ENCODE peak calls at places on chromosomes 16 and 17, in five cellular contexts. T is fibroblast of villous mesenchyme, R is PC-9, X is bronchial epithelial cell, J is cardiac fibroblast. G is an unnamed sample.

GRCh38 chr17:12865769-12866168 is 76.5 kb downstream of the ARHGAP44 start:
- DNase-seq in T (no peak), R (no peak), X (no peak), J (no peak), G (no peak)

GRCh38 chr16:89121691-89122321 is 28.2 kb downstream of the ACSF3 start:
- DNase-seq in T (no peak), R (no peak), X (no peak), J (no peak), G (no peak)

GRCh38 chr17:47687748-47688147 is 6.2 kb upstream of the TBKBP1 start:
- DNase-seq in T (peak; percentile 26), R (no peak), X (no peak), J (peak; percentile 34), G (peak; percentile 55)

GRCh38 chr17:79039171-79039570 is 15.2 kb downstream of the C1QTNF1 start:
- DNase-seq in T (no peak), R (no peak), X (no peak), J (no peak), G (no peak)

GRCh38 chr17:49360796-49361128 is 1.3 kb downstream of the ZNF652 start:
- DNase-seq in T (no peak), R (peak; percentile 69), X (no peak), J (no peak), G (peak; percentile 61)

GRCh38 chr16:67719778-67720144 is 645 bp upstream of the GFOD2 start:
- DNase-seq in T (peak; percentile 65), R (no peak), X (peak; percentile 41), J (peak; percentile 52), G (peak; percentile 75)

GRCh38 chr16:66569131-66569530 is 2.9 kb downstream of the CMTM1 start:
- DNase-seq in T (peak; percentile 67), R (no peak), X (peak; percentile 40), J (peak; percentile 78), G (peak; percentile 58)

GRCh38 chr16:4257646-4258556 is 14.9 kb downstream of the TFAP4 start:
- DNase-seq in T (peak; percentile 56), R (no peak), X (no peak), J (peak; percentile 53), G (no peak)

GRCh38 chr16:17483266-17483864 is 12.6 kb upstream of the XYLT1 start:
- DNase-seq in T (no peak), R (peak; percentile 38), X (no peak), J (no peak), G (no peak)

GRCh38 chr17:29948460-29949185 is 7.2 kb downstream of the EFCAB5 start:
- DNase-seq in T (no peak), R (no peak), X (no peak), J (no peak), G (no peak)

GRCh38 chr16:84751947-84752346 is 52.1 kb downstream of the USP10 start:
- DNase-seq in T (peak; percentile 69), R (no peak), X (peak; percentile 21), J (peak; percentile 64), G (peak; percentile 32)

GRCh38 chr17:4641297-4642195 is at the start of gene ALOX15:
- DNase-seq in T (no peak), R (no peak), X (no peak), J (no peak), G (no peak)

GRCh38 chr16:71479420-71479819 is 9.7 kb downstream of the ZNF19 start:
- DNase-seq in T (peak; percentile 41), R (no peak), X (peak; percentile 35), J (peak; percentile 48), G (peak; percentile 53)

DNA sequence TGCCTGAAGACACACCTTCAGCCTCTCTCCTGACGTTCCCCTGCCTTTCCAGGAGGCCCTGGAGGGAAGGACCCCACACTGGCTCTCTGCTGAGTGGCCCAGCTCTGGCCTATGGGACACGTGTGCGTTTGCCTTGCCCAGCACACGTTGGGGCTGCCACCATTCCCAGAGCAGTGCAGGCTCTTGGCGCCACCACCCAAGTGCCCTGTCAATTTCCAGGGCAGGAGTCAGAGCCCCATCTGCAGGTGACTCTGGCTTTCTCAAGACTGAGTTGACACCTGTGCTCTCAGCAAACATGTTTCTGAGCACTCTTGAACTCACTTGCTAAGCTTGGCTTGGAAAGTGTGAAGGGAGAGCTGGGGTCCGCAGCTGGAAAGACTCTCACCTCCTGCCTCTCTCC is 4.7 kb upstream of the IRF8 start:
- DNase-seq in T (no peak), R (no peak), X (peak; percentile 3), J (no peak), G (no peak)
- TF ChIP-seq CTCF in T (no peak), R (no peak), X (peak; percentile 26), J (no peak), G (no peak)

GRCh38 chr17:42760652-42761581 is at the start of gene RAMP2:
- DNase-seq in T (no peak), R (no peak), X (no peak), J (no peak), G (peak; percentile 59)
- H3K4me3 ChIP-seq in T (peak within 1 kb of the TSS; percentile 50), R (peak within 1 kb of the TSS; percentile 18), X (peak within 1 kb of the TSS; percentile 24), J (peak within 1 kb of the TSS; percentile 40), G (peak within 1 kb of the TSS; percentile 40)

DNA sequence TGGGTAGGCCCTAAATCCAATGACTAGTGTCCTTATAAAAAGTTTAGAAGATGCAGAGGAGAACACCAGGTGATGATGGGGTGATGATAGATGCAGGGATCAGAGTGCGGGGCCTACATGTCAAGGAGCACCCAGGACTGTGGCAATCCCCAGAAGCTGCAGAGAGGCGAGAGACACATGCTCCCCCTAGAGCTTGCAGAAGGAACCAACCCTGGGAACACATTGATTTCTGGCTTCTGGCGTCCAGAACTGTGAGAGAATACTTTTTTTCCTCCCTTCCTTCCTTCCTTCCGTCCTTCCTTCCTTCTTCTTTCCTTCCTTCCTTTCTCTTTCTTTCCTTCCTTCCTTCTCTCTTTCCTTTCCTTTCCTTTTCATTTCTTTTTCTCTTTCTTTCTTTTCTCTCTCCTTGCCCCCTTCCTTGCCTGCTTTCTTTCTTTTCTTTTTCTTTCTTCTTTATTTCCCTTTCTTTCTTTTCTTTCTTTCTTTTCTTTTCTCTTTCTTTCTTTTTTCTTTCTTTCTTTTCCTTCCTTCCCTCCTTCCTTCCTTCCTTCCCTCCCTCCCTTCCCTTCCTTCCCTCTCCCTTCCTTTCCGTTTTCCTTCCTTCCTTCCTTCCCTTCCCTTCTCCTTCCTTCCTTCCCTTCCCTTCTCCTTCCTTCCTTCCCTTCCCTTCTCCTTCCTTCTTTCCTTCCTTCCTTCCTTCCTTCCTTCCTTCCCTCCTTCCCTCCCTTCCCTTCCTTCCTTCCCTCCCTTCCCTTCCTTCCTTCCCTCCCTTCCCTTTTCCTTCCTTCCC is 134.3 kb downstream of the HAPSTR1 start:
- DNase-seq in T (peak; percentile 4), R (no peak), X (no peak), J (no peak), G (no peak)
- TF ChIP-seq CTCF in T (peak; percentile 47), R (peak; percentile 49), X (no peak), J (no peak), G (peak; percentile 23)

DNA sequence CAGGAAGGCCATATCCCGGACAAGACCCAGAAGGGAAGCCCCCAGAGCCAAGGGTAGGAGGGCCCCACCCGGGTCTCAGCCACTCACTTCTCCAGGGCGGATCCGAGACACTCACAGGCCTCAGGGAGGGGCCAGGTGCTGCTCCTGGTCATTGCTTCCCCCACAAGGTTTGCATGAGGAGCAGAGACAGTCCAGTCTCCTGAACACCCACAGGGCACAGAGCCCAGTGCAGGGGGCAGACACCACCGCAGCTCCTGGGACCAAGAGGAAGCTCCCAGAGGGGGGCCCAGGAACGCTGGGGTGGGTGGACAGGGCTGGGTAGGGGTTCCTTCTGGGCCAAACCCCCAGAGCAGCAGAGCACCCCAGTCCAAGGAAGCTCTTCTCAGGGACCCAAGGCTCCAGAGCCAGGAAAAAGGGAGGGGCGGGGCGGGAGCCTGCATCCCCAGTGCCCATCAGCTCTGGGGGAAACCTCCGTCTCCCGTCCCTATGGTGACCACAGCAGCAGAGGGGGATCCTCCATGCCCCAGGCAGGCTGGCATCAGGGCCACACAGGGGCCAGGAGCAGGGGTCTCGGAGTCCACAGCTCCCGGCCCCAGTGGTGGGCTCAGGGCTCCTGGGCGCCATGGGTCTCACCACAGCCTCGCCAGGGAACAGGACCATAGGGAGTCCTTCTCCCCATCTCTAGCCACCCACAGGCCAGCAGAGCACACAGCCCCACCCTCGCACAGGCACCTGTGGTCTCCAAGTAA is 816 bp upstream of the MRPL28 start:
- DNase-seq in T (no peak), R (no peak), X (no peak), J (no peak), G (no peak)
- H3K4me3 ChIP-seq in T (peak overlapping the region; percentile 56), R (peak overlapping the region; percentile 38), X (peak overlapping the region; percentile 10), J (no peak overlapping the region), G (peak overlapping the region; percentile 41)

G was measured in foreskin fibroblast.